ENCODE peak calls at places on chromosome 17, in four cellular contexts. B, Z, F and G are unnamed samples.

GRCh38 chr17:37824534-37825485 is 80.0 kb upstream of the HNF1B start:
- DNase-seq in F (no peak), B (no peak), Z (no peak), G (no peak)

GRCh38 chr17:7114241-7114874 is at the start of gene ASGR2:
- DNase-seq in F (no peak), Z (no peak), B (no peak), G (no peak)

GRCh38 chr17:15307686-15308085 is 33.7 kb downstream of the TEKT3 start:
- DNase-seq in B (no peak), Z (no peak), F (no peak), G (no peak)

GRCh38 chr17:77253611-77254051 is 112.9 kb downstream of the SEC14L1 start:
- DNase-seq in F (no peak), B (no peak), Z (no peak), G (no peak)

GRCh38 chr17:17542906-17543635 is 46.9 kb upstream of the RASD1 start:
- DNase-seq in Z (no peak), F (no peak), B (no peak), G (no peak)

GRCh38 chr17:9645858-9646555 is 690 bp downstream of the USP43 start:
- DNase-seq in F (peak), Z (no peak), B (no peak), G (peak)

GRCh38 chr17:78426293-78426879 is 47.9 kb downstream of the PGS1 start:
- DNase-seq in Z (no peak), F (no peak), B (no peak), G (no peak)

GRCh38 chr17:58338907-58339774 is 10.5 kb upstream of the TSPOAP1 start:
- DNase-seq in Z (no peak), B (peak), F (peak), G (no peak)

GRCh38 chr17:5032865-5033264 is 2.4 kb downstream of the SLC52A1 start:
- DNase-seq in Z (no peak), B (no peak), F (no peak), G (no peak)

GRCh38 chr17:71180801-71181385 is 939.9 kb upstream of the SOX9 start:
- DNase-seq in F (peak), Z (no peak), B (peak), G (no peak)

GRCh38 chr17:12415031-12415430 is 250.7 kb upstream of the MYOCD start:
- DNase-seq in B (no peak), Z (no peak), F (no peak), G (no peak)

GRCh38 chr17:59267776-59268175 is 47.5 kb downstream of the GDPD1 start:
- DNase-seq in Z (no peak), F (no peak), B (no peak), G (no peak)

GRCh38 chr17:1762906-1763829 is 1.3 kb downstream of the SERPINF1 start:
- DNase-seq in F (no peak), Z (no peak), B (peak), G (no peak)

GRCh38 chr17:45941395-45941794 is 47.0 kb downstream of the MAPT start:
- DNase-seq in B (no peak), F (no peak), Z (no peak), G (no peak)

GRCh38 chr17:83155128-83156081 is 76.0 kb downstream of the METRNL start:
- DNase-seq in Z (no peak), F (no peak), B (no peak), G (no peak)

GRCh38 chr17:13230350-13230900 is 212.6 kb upstream of the ELAC2 start:
- DNase-seq in Z (no peak), F (no peak), B (no peak), G (no peak)

GRCh38 chr17:67245073-67245693 is at the start of gene HELZ:
- DNase-seq in B (peak), F (peak), Z (peak), G (peak)

GRCh38 chr17:8173056-8173870 is 2.9 kb downstream of the TMEM107 start:
- DNase-seq in Z (peak), F (peak), B (peak), G (peak)

GRCh38 chr17:19520641-19521040 is 13.0 kb upstream of the SLC47A1 start:
- DNase-seq in F (no peak), B (no peak), Z (no peak), G (no peak)

GRCh38 chr17:48055531-48056245 is 7.5 kb downstream of the NFE2L1 start:
- DNase-seq in F (no peak), B (peak), Z (no peak), G (peak)

GRCh38 chr17:2805961-2806360 is 9.7 kb downstream of the RAP1GAP2 start:
- DNase-seq in Z (no peak), B (no peak), F (no peak), G (no peak)

GRCh38 chr17:33012522-33013033 is 20.9 kb downstream of the SPACA3 start:
- DNase-seq in F (no peak), Z (no peak), B (no peak), G (no peak)

GRCh38 chr17:36625188-36625587 is 23.8 kb downstream of the MRM1 start:
- DNase-seq in Z (no peak), F (no peak), B (no peak), G (no peak)

GRCh38 chr17:54924405-54924804 is 23.8 kb downstream of the TOM1L1 start:
- DNase-seq in F (no peak), Z (no peak), B (no peak), G (no peak)

GRCh38 chr17:7313890-7314718 is 1.1 kb downstream of the GPS2 start:
- DNase-seq in B (no peak), F (no peak), Z (no peak), G (no peak)

GRCh38 chr17:41547378-41547841 is 19.3 kb upstream of the KRT19 start:
- DNase-seq in B (peak), F (no peak), Z (no peak), G (no peak)

GRCh38 chr17:58312021-58312630 is 16.5 kb downstream of the TSPOAP1 start:
- DNase-seq in F (no peak), B (no peak), Z (no peak), G (no peak)

GRCh38 chr17:29615048-29615385 is 7.7 kb downstream of the CORO6 start:
- DNase-seq in Z (peak), B (no peak), F (peak), G (peak)

GRCh38 chr17:48910370-48910769 is 2.2 kb downstream of the UBE2Z start:
- DNase-seq in Z (no peak), F (no peak), B (no peak), G (no peak)

GRCh38 chr17:28366605-28367004 is 1.6 kb upstream of the SEBOX start:
- DNase-seq in F (no peak), Z (no peak), B (no peak), G (no peak)
- TF ChIP-seq CTCF in F (no peak), Z (no peak), B (no peak), G (peak)

GRCh38 chr17:53627511-53627910 is 195.2 kb upstream of the KIF2B start:
- DNase-seq in F (no peak), Z (no peak), B (no peak), G (no peak)

GRCh38 chr17:53626286-53626685 is 196.4 kb upstream of the KIF2B start:
- DNase-seq in B (no peak), F (no peak), Z (no peak), G (no peak)

GRCh38 chr17:53630115-53630514 is 192.6 kb upstream of the KIF2B start:
- DNase-seq in Z (no peak), B (no peak), F (no peak), G (no peak)

GRCh38 chr17:53629188-53629587 is 193.5 kb upstream of the KIF2B start:
- DNase-seq in F (no peak), Z (no peak), B (no peak), G (no peak)

GRCh38 chr17:53628011-53628410 is 194.7 kb upstream of the KIF2B start:
- DNase-seq in Z (no peak), B (no peak), F (no peak), G (no peak)
- TF ChIP-seq CTCF in Z (no peak), B (no peak), F (no peak), G (no peak)

DNA sequence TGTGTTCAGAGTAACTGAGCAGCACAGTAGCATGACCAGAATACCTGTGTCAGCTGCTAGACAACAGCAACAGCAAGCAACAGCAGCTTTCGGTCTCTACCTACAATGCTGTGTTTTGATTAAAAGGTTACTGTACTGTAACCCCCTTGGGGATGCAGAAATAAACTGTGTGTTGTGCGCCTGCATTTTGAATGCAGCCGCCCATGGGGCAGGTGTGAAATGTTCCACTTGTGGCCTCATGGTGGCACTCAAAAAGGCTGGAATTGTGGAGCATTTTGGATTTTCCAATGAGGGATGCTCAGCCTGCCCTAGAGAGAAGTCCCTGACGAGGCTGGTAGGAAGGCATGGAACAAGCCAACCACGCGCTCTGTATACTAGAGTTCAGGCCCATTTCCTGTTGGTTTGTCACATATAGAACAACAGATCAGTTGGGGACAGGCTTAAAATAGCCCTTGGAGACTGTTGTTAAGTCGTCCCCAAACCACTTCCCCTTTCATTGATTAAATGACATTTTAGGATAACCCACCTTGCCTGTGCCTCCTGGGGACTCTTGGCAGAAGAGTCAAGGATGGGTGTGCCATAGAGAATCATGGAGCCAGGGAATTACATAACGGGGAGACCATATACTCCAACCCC is 27.1 kb downstream of the SCPEP1 start:
- DNase-seq in B (no peak), F (no peak), Z (no peak), G (peak)
- TF ChIP-seq CTCF in B (peak), F (peak), Z (no peak), G (peak)

GRCh38 chr17:75810216-75810615 is 25.6 kb downstream of the UNK start:
- DNase-seq in Z (no peak), F (peak), B (no peak), G (no peak)

GRCh38 chr17:75809631-75810111 is 25.1 kb downstream of the UNK start:
- DNase-seq in F (no peak), B (peak), Z (no peak), G (no peak)

GRCh38 chr17:75808549-75808904 is 23.9 kb downstream of the UNK start:
- DNase-seq in B (no peak), Z (no peak), F (no peak), G (no peak)

GRCh38 chr17:75807861-75808260 is 23.3 kb downstream of the UNK start:
- DNase-seq in F (no peak), B (no peak), Z (no peak), G (no peak)

GRCh38 chr17:75808905-75809621 is 24.5 kb downstream of the UNK start:
- DNase-seq in F (no peak), B (peak), Z (no peak), G (peak)
- TF ChIP-seq CTCF in F (no peak), B (no peak), Z (no peak), G (no peak)

GRCh38 chr17:73584987-73585386 is 59.3 kb downstream of the SDK2 start:
- DNase-seq in B (no peak), F (no peak), Z (no peak), G (no peak)

GRCh38 chr17:73586921-73587680 is 57.1 kb downstream of the SDK2 start:
- DNase-seq in Z (no peak), B (peak), F (no peak), G (no peak)

GRCh38 chr17:73586153-73586906 is 57.9 kb downstream of the SDK2 start:
- DNase-seq in F (no peak), B (peak), Z (no peak), G (no peak)

GRCh38 chr17:73584049-73584448 is 60.2 kb downstream of the SDK2 start:
- DNase-seq in B (no peak), Z (no peak), F (no peak), G (no peak)

GRCh38 chr17:73585583-73585982 is 58.7 kb downstream of the SDK2 start:
- DNase-seq in F (no peak), Z (no peak), B (no peak), G (no peak)
- TF ChIP-seq CTCF in F (no peak), Z (no peak), B (peak), G (peak)

DNA sequence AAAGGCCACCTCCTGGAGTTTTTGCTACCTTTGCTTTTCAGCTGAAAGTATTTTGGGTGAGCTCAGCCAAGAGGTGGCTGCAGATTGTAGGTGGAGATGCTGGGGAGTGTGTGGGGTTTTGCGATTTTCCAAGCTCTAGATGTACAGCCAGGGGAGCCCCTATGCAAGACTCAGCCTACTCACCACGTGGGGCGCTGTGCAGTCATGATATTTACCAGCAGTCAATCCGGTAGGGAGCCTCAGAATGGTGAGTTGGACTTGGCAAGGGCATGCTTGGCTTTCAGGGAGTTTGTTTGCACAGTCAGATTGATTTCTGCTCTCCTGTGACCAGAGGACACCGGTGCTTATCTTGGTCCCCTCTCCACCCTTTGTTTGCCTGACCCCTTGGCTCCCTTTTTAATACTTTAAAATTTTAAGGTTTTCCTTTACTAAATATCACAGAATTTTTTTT is 175.3 kb downstream of the UTP18 start:
- DNase-seq in F (peak), B (peak), Z (peak), G (peak)
- TF ChIP-seq CTCF in F (no peak), B (peak), Z (peak), G (peak)

GRCh38 chr17:62650587-62650986 is 23.1 kb downstream of the MRC2 start:
- DNase-seq in Z (no peak), F (no peak), B (no peak), G (no peak)

GRCh38 chr17:62648954-62649294 is 21.5 kb downstream of the MRC2 start:
- DNase-seq in Z (no peak), B (no peak), F (no peak), G (no peak)

GRCh38 chr17:62648247-62648953 is 20.9 kb downstream of the MRC2 start:
- DNase-seq in B (no peak), F (no peak), Z (no peak), G (no peak)

GRCh38 chr17:62652251-62653001 is 25.0 kb downstream of the MRC2 start:
- DNase-seq in B (peak), F (peak), Z (no peak), G (peak)

DNA sequence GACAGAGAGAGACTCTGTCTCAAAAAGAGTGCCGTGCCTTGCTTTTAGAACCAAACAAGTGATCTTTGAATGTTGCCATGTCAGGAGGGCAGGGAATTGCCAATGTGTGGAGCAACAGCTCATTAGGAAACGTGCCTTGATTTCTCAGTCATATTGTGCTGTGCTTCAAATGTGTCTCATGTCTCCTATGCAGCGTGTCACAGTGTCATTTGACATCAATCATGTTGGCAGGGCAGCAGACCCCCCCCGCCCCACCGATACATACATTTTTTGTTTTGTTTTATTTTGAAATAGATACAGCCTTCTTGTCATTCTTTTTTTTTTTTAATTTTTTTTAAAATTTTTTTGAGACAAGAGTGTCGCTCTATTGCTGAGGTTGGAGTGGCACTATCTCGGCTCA is 22.1 kb downstream of the MRC2 start:
- DNase-seq in F (no peak), B (no peak), Z (no peak), G (no peak)
- TF ChIP-seq CTCF in F (no peak), B (no peak), Z (no peak), G (no peak)

DNA sequence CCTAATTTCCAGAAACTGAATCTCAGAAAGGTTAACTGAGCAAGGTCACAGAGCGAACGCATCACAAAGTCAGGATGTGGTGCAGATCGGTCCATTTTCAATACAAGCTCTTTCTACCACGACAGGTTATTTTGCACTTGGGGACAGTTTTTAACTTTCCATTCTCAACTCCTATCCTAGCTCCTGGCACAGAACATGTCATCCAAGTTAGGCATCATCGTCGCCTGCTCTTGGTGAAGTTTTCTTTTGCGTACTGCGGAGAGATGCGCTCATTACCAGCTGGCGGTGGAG is 15.5 kb upstream of the ERN1 start:
- DNase-seq in Z (no peak), B (no peak), F (no peak), G (no peak)
- TF ChIP-seq CTCF in Z (no peak), B (no peak), F (no peak), G (no peak)

GRCh38 chr17:42577532-42578281 is at the start of gene PSMC3IP:
- DNase-seq in F (peak), Z (peak), B (peak), G (peak)
- TF ChIP-seq CTCF in F (peak), Z (peak), B (peak), G (peak)